ENCODE peak calls at places on chromosomes 13 and 19, in ten cellular contexts. H is A549; Z is left ventricle myocardium inferior; E is GM23248; J is CD8-positive, alpha-beta T cell; R is body of pancreas; C is tibial nerve; S is CD4-positive, alpha-beta memory T cell; O is transverse colon; F is CD8-positive, alpha-beta memory T cell. I is an unnamed sample.

GRCh38 chr13:97852181-97852874 is 101.1 kb upstream of the IPO5 start:
- DNase-seq in R (no peak), E (no peak), C (no peak), H (no peak), S (no peak), J (no peak), Z (no peak), F (no peak), O (no peak), I (no peak)

GRCh38 chr19:39645800-39646411 is 9.8 kb upstream of the LGALS16 start:
- DNase-seq in J (no peak), O (no peak), F (no peak), E (peak), H (no peak), S (no peak), Z (no peak), R (no peak), C (no peak), I (no peak)

GRCh38 chr19:58154679-58155648 is 4.4 kb upstream of the ZNF329 start:
- DNase-seq in J (peak), Z (peak), S (peak), R (peak), C (peak), H (peak), E (peak), F (peak), O (peak), I (peak)

GRCh38 chr13:82833928-82834327 is 1048.3 kb downstream of the SLITRK1 start:
- DNase-seq in R (no peak), O (no peak), H (no peak), J (no peak), C (no peak), S (no peak), F (no peak), E (peak), Z (no peak), I (no peak)

GRCh38 chr19:20453424-20453938 is 112.1 kb downstream of the ZNF737 start:
- DNase-seq in O (no peak), H (no peak), R (no peak), F (no peak), J (no peak), E (no peak), Z (no peak), S (peak), C (no peak), I (no peak)

GRCh38 chr19:14565298-14565679 is 6.6 kb downstream of the NDUFB7 start:
- DNase-seq in O (no peak), Z (no peak), J (no peak), C (no peak), E (peak), R (no peak), S (no peak), F (no peak), H (no peak), I (no peak)

GRCh38 chr19:6100284-6100915 is 9.9 kb downstream of the RFX2 start:
- DNase-seq in C (no peak), J (no peak), R (peak), F (no peak), O (no peak), H (no peak), Z (no peak), E (no peak), S (peak), I (no peak)

GRCh38 chr13:38421590-38422560 is 72.2 kb downstream of the UFM1 start:
- DNase-seq in R (no peak), J (no peak), Z (no peak), F (no peak), C (no peak), O (no peak), H (no peak), S (no peak), E (peak), I (no peak)

GRCh38 chr19:6730153-6730804 is 7.1 kb downstream of the GPR108 start:
- DNase-seq in O (peak), H (peak), R (peak), Z (no peak), E (peak), S (no peak), C (peak), J (no peak), F (no peak), I (no peak)

GRCh38 chr13:108690726-108691125 is 61.3 kb downstream of the MYO16 start:
- DNase-seq in S (no peak), O (no peak), J (no peak), R (no peak), H (no peak), E (no peak), F (no peak), Z (no peak), C (no peak), I (no peak)

GRCh38 chr13:20567881-20568528 is 1.0 kb downstream of the IFT88 start:
- DNase-seq in S (no peak), H (no peak), O (no peak), C (no peak), E (no peak), Z (no peak), F (no peak), J (no peak), R (no peak), I (no peak)
- H3K27ac ChIP-seq in S (no peak), H (peak), O (peak), C (peak), E (peak), Z (peak), F (peak), J (peak), R (no peak), I (peak)

DNA sequence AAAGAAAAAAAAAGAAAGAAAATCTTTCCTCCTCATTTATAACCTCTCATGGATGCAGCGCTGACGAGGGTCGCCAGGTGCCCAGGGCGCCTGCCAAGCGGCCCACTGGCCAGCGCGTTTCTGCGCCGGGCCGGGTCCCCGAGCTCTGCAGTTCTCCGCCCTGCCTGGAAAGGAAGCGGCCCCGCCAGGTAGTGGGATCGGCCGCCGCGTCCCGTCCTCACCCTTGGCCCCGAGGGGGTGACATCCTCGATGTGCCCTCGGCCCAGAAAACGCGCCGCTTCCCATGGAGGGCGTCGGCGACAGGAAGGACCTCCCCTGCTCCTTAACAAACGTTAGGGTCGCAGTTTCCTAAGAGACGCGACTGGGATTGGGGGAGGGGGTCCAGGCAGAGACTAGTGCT is 56.9 kb downstream of the ZNF726 start:
- DNase-seq in O (no peak), R (no peak), F (no peak), J (no peak), H (no peak), C (no peak), E (no peak), S (no peak), Z (no peak), I (no peak)
- H3K27ac ChIP-seq in O (no peak), R (no peak), F (no peak), J (no peak), H (no peak), C (no peak), E (no peak), S (no peak), Z (no peak), I (no peak)

GRCh38 chr13:44307255-44307654 is 66.4 kb upstream of the SERP2 start:
- DNase-seq in F (no peak), E (no peak), J (no peak), R (no peak), S (no peak), Z (no peak), O (no peak), C (no peak), H (no peak), I (no peak)

GRCh38 chr13:44305216-44305615 is 68.4 kb upstream of the SERP2 start:
- DNase-seq in O (no peak), S (no peak), C (no peak), E (no peak), H (no peak), F (no peak), R (no peak), J (no peak), Z (no peak), I (no peak)

GRCh38 chr13:44305845-44306244 is 67.8 kb upstream of the SERP2 start:
- DNase-seq in C (no peak), F (no peak), O (no peak), H (no peak), J (no peak), S (no peak), R (no peak), Z (no peak), E (peak), I (no peak)

GRCh38 chr13:44307844-44308243 is 65.8 kb upstream of the SERP2 start:
- DNase-seq in J (no peak), Z (no peak), E (no peak), R (no peak), O (no peak), F (no peak), H (no peak), C (no peak), S (no peak), I (no peak)

DNA sequence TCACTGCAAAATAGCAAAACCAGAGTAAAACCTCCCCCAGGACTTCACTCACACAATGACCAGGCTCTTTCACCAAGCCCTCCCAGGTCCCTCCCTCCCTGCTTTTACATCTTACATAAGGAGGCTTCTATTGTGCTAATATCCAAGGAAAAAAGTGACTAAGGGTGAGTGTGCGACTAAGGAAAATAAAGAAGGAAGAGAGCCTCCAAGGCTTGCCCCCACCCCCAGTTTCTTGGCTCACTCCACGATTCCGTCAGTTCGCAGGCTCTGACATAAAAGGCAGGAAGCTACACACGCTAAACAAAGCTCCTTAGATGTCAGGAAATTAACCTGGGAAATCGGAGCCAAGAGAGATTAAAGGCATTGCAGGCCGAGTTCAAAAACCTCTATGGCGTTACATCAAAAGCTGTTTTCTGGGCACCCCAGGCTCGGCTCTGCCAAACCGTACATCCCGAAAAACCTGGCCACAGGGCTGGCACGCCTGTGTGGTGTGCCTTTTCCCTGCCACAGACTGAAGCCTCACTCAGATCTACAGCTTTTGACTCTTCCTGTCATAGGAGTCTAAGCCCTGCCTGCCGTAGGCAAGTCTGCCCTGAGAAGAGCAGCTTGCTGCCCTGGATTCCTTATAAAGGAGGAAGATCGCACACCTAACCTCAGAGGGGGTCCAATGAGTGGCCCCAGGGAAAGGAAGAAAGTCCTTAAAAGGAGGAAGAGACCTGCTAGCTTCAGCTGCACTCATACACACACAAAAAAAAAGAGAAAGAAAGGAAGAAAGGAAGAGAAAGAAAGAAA is 67.0 kb upstream of the SERP2 start:
- DNase-seq in F (no peak), E (peak), J (no peak), O (peak), C (peak), Z (peak), R (no peak), H (peak), S (no peak), I (no peak)
- H3K27ac ChIP-seq in F (no peak), E (peak), J (no peak), O (peak), C (peak), Z (peak), R (peak), H (peak), S (no peak), I (peak)

GRCh38 chr13:110369400-110369799 is 62.3 kb downstream of the COL4A2 start:
- DNase-seq in J (no peak), O (no peak), F (no peak), S (no peak), H (no peak), E (no peak), R (no peak), Z (no peak), C (no peak), I (no peak)

GRCh38 chr13:110365876-110366275 is 58.8 kb downstream of the COL4A2 start:
- DNase-seq in R (no peak), O (no peak), Z (no peak), F (no peak), J (no peak), E (no peak), H (no peak), C (no peak), S (no peak), I (no peak)

GRCh38 chr13:110366733-110367132 is 59.6 kb downstream of the COL4A2 start:
- DNase-seq in R (no peak), E (no peak), J (no peak), C (no peak), O (no peak), S (no peak), Z (no peak), F (no peak), H (no peak), I (no peak)

GRCh38 chr13:110367620-110368019 is 60.5 kb downstream of the COL4A2 start:
- DNase-seq in Z (no peak), F (no peak), J (no peak), E (no peak), R (no peak), H (no peak), O (no peak), C (no peak), S (no peak), I (no peak)

GRCh38 chr13:110368408-110368807 is 61.3 kb downstream of the COL4A2 start:
- DNase-seq in E (no peak), Z (no peak), O (no peak), R (no peak), S (no peak), C (no peak), F (no peak), J (no peak), H (no peak), I (no peak)
- H3K27ac ChIP-seq in E (no peak), Z (no peak), O (peak), R (no peak), S (no peak), C (no peak), F (no peak), J (no peak), H (no peak), I (no peak)

GRCh38 chr13:110486061-110486780 is 75.3 kb downstream of the RAB20 start:
- DNase-seq in S (no peak), C (no peak), O (no peak), E (no peak), F (no peak), Z (no peak), R (no peak), H (no peak), J (no peak), I (no peak)
- H3K27ac ChIP-seq in S (no peak), C (no peak), O (no peak), E (no peak), F (no peak), Z (no peak), R (no peak), H (no peak), J (no peak), I (no peak)

DNA sequence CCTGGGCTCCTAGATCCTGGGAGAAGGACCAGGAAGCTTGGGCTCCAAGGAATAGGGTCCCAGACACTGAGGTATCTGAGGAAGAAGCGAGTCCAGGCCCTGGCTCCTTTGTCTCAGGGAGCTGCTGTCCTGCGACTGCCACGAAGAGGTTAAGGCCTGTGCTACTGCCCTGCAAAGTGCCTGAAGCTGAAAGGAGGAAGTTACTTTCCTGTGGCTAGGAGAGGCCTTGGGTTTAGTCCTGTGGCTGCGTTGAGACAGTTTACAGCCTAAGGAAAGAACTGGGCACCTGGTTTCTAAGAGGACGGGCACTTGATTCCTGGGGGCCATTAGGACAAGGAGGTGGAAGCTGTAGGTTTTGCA is 2.8 kb downstream of the MYADM start:
- DNase-seq in H (no peak), R (peak), S (peak), J (no peak), O (peak), Z (no peak), C (no peak), F (no peak), E (no peak), I (no peak)
- H3K27ac ChIP-seq in H (peak), R (no peak), S (peak), J (peak), O (peak), Z (peak), C (peak), F (peak), E (peak), I (peak)

I was measured in caudate nucleus.